ENCODE peak calls at places on chromosomes 5 and 9, in eight cellular contexts. N, O, A, U, B, T, D and K are unnamed samples.

GRCh38 chr9:108273988-108274387 is 581.8 kb downstream of the ACTL7B start:
- DNase-seq in D (no peak), T (no peak), U (no peak), N (no peak), O (no peak), B (peak), A (no peak), K (no peak)

GRCh38 chr9:37925006-37925405 is 21.1 kb upstream of the SLC25A51 start:
- DNase-seq in T (no peak), D (no peak), N (no peak), O (no peak), U (no peak), B (no peak), A (peak), K (no peak)

GRCh38 chr9:136255896-136256890 is 10.6 kb upstream of the QSOX2 start:
- DNase-seq in O (no peak), D (peak), B (peak), A (no peak), U (no peak), N (no peak), T (no peak), K (no peak)

GRCh38 chr9:89489548-89490527 is 8.1 kb downstream of the SEMA4D start:
- DNase-seq in N (no peak), T (no peak), O (no peak), D (no peak), B (no peak), A (no peak), U (no peak), K (no peak)

GRCh38 chr9:128150594-128151342 is 1.5 kb downstream of the LCN2 start:
- DNase-seq in B (peak), N (no peak), U (no peak), O (no peak), T (no peak), D (no peak), A (no peak), K (no peak)

GRCh38 chr5:173752636-173753035 is 135.5 kb upstream of the CPEB4 start:
- DNase-seq in U (no peak), T (no peak), D (no peak), A (no peak), B (no peak), O (no peak), N (no peak), K (no peak)

GRCh38 chr5:132389453-132390286 is 20.2 kb downstream of the SLC22A5 start:
- DNase-seq in N (peak), T (no peak), D (no peak), B (peak), A (no peak), U (peak), O (no peak), K (no peak)

GRCh38 chr5:137607771-137608170 is 108.6 kb upstream of the SPOCK1 start:
- DNase-seq in D (no peak), T (no peak), N (no peak), O (no peak), B (no peak), U (no peak), A (no peak), K (no peak)

GRCh38 chr5:74639538-74640449 is 734 bp downstream of the ENC1 start:
- DNase-seq in B (peak), O (peak), D (no peak), T (no peak), U (no peak), A (no peak), N (no peak), K (no peak)

GRCh38 chr5:94893404-94894145 is 275.1 kb downstream of the SLF1 start:
- DNase-seq in O (no peak), D (peak), U (no peak), A (no peak), B (peak), T (no peak), N (no peak), K (no peak)

GRCh38 chr5:5981562-5981961 is 396.8 kb downstream of the MED10 start:
- DNase-seq in U (no peak), N (no peak), D (no peak), B (no peak), O (no peak), A (no peak), T (no peak), K (no peak)

GRCh38 chr5:175693746-175694145 is 35.9 kb downstream of the HRH2 start:
- DNase-seq in B (no peak), O (no peak), U (no peak), T (no peak), D (no peak), A (peak), N (no peak), K (no peak)

GRCh38 chr9:133103987-133104505 is 17.0 kb downstream of the RALGDS start:
- DNase-seq in D (no peak), U (no peak), O (no peak), B (no peak), T (no peak), A (no peak), N (no peak), K (no peak)

GRCh38 chr9:1051286-1052118 is 1.3 kb downstream of the DMRT2 start:
- DNase-seq in D (peak), T (no peak), O (peak), A (peak), N (no peak), B (peak), U (no peak), K (peak)

GRCh38 chr5:116905885-116906284 is 331.3 kb upstream of the SEMA6A start:
- DNase-seq in T (no peak), U (no peak), O (no peak), D (no peak), A (no peak), N (no peak), B (no peak), K (no peak)

GRCh38 chr9:110842169-110842568 is 173.6 kb downstream of the MUSK start:
- DNase-seq in O (no peak), A (no peak), U (no peak), B (peak), D (no peak), T (no peak), N (no peak), K (no peak)

GRCh38 chr5:129749101-129749500 is 1.2 kb downstream of the MINAR2 start:
- DNase-seq in O (no peak), B (no peak), T (no peak), D (no peak), U (no peak), N (no peak), A (no peak), K (no peak)

GRCh38 chr9:34522091-34522887 is 501 bp downstream of the ENHO start:
- DNase-seq in U (no peak), O (peak), B (no peak), A (no peak), N (no peak), T (no peak), D (no peak), K (no peak)